ENCODE peak calls at places on chromosomes 1 and 21, in six cellular contexts. Q is astrocyte of the spinal cord; M is NB4; C is activated naive CD4-positive, alpha-beta T cell; R is mesendoderm; F is adipocyte. P is an unnamed sample.

GRCh38 chr1:155219592-155220031 is 11.1 kb downstream of the MTX1 start:
- DNase-seq in F (no peak), R (peak; percentile 37), M (peak; percentile 63), Q (no peak), C (no peak), P (no peak)

GRCh38 chr1:98046031-98046641 is 125.3 kb upstream of the DPYD start:
- DNase-seq in C (no peak), Q (peak; percentile 70), F (peak; percentile 77), M (no peak), R (peak; percentile 44), P (no peak)

GRCh38 chr21:46376856-46377453 is 53.0 kb downstream of the PCNT start:
- DNase-seq in C (no peak), R (no peak), M (no peak), F (no peak), Q (no peak), P (no peak)

GRCh38 chr1:14934867-14935266 is 218.7 kb upstream of the TMEM51 start:
- DNase-seq in F (no peak), M (no peak), C (no peak), Q (no peak), R (no peak), P (no peak)

GRCh38 chr1:33682371-33682770 is 181.5 kb upstream of the HMGB4 start:
- DNase-seq in Q (peak; percentile 79), M (no peak), R (no peak), F (no peak), C (no peak), P (no peak)

GRCh38 chr1:181135815-181136737 is 47.6 kb downstream of the IER5 start:
- DNase-seq in M (peak; percentile 39), F (peak; percentile 87), C (no peak), R (no peak), Q (peak; percentile 89), P (peak; percentile 96)

GRCh38 chr1:89839516-89839915 is 18.7 kb downstream of the LRRC8D start:
- DNase-seq in R (peak; percentile 69), Q (no peak), F (no peak), M (no peak), C (no peak), P (no peak)

GRCh38 chr21:31335957-31336738 is 7.9 kb downstream of the TIAM1 start:
- DNase-seq in M (no peak), R (no peak), Q (peak; percentile 95), F (peak; percentile 74), C (no peak), P (peak; percentile 96)

GRCh38 chr1:55244476-55245109 is 29.4 kb upstream of the USP24 start:
- DNase-seq in F (peak; percentile 55), Q (no peak), C (no peak), R (no peak), M (peak; percentile 75), P (no peak)